ENCODE peak calls at places on chromosomes 6 and 20, in ten cellular contexts. R is heart left ventricle; S is fibroblast of lung; L is dorsolateral prefrontal cortex; U is gastrocnemius medialis; N is coronary artery; E is RWPE2; W is lower lobe of right lung; Y is mammary epithelial cell; I is naive thymus-derived CD4-positive, alpha-beta T cell. G is an unnamed sample.

GRCh38 chr20:56443654-56444540 is 24.5 kb upstream of the RTF2 start:
- DNase-seq in Y (no peak), S (peak), E (peak), W (no peak), I (no peak), L (no peak), N (no peak), U (no peak), R (peak), G (peak)

GRCh38 chr6:46510656-46511055 is 19.4 kb upstream of the RCAN2 start:
- DNase-seq in S (peak), L (no peak), E (no peak), W (no peak), I (no peak), U (no peak), R (no peak), Y (peak), N (no peak), G (no peak)

GRCh38 chr6:111754423-111754822 is 118.8 kb downstream of the FYN start:
- DNase-seq in I (no peak), E (no peak), L (no peak), Y (no peak), S (no peak), U (no peak), R (no peak), W (no peak), N (no peak), G (no peak)

GRCh38 chr20:47708140-47708807 is 77.0 kb downstream of the SULF2 start:
- DNase-seq in Y (no peak), L (no peak), I (no peak), E (no peak), W (no peak), N (no peak), U (no peak), S (no peak), R (no peak), G (no peak)

GRCh38 chr6:22575190-22575589 is 5.8 kb downstream of the HDGFL1 start:
- DNase-seq in S (peak), U (no peak), I (no peak), R (no peak), N (no peak), Y (no peak), W (no peak), L (no peak), E (no peak), G (no peak)

GRCh38 chr6:41122373-41122772 is 31.8 kb downstream of the TREML1 start:
- DNase-seq in R (no peak), L (no peak), N (no peak), E (no peak), S (peak), W (no peak), U (no peak), Y (peak), I (no peak), G (no peak)

GRCh38 chr6:90403489-90404381 is 107.1 kb upstream of the BACH2 start:
- DNase-seq in S (peak), I (no peak), R (peak), N (no peak), W (no peak), E (no peak), Y (peak), L (no peak), U (peak), G (peak)

GRCh38 chr6:73612611-73613010 is 41.2 kb downstream of the SLC17A5 start:
- DNase-seq in E (no peak), L (no peak), W (no peak), U (no peak), Y (no peak), S (no peak), N (no peak), I (no peak), R (no peak), G (no peak)

GRCh38 chr20:21609221-21609620 is 95.4 kb upstream of the NKX2-2 start:
- DNase-seq in R (no peak), S (no peak), N (no peak), I (no peak), W (no peak), U (peak), L (peak), E (no peak), Y (peak), G (no peak)

GRCh38 chr20:5090191-5090590 is 29.6 kb downstream of the PCNA start:
- DNase-seq in W (no peak), I (no peak), U (no peak), L (no peak), R (no peak), E (no peak), Y (no peak), N (no peak), S (no peak), G (no peak)

GRCh38 chr6:3822747-3823445 is 26.3 kb upstream of the FAM50B start:
- DNase-seq in R (no peak), S (peak), W (no peak), L (no peak), Y (peak), U (no peak), E (no peak), N (no peak), I (no peak), G (no peak)

GRCh38 chr6:3829285-3829684 is 19.9 kb upstream of the FAM50B start:
- DNase-seq in L (no peak), I (no peak), U (no peak), S (peak), W (no peak), Y (no peak), N (no peak), E (no peak), R (no peak), G (no peak)

GRCh38 chr6:3823671-3824070 is 25.5 kb upstream of the FAM50B start:
- DNase-seq in S (no peak), E (no peak), Y (no peak), L (no peak), W (no peak), R (no peak), U (no peak), N (no peak), I (no peak), G (no peak)

GRCh38 chr6:3825851-3826581 is 23.2 kb upstream of the FAM50B start:
- DNase-seq in S (peak), Y (peak), U (peak), W (peak), N (peak), R (peak), I (no peak), E (peak), L (peak), G (peak)

DNA sequence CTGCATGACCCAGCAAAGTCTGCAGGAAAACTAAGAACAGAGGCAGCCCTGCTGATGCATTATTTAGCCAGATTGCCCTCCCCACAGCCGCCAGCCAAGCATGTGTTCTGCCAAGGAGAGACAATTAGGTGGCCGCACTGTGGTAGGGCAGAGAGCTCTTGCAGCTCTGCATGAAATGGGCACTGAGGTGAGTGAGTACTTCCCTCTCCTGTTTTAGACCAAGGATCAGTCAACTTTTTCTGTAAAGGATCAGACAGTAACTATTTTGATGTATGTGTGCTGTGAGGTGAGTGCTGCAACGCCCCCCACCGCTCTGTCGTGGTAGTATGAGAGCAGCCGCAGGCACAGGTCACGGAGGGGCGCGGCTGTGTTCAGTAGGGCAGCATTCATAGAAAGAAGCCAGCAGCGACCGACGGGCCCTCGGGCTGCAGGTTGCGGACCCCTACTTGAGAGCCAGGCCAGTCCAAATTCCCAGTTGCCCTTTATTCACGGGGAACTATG is 23.8 kb upstream of the FAM50B start:
- DNase-seq in L (no peak), N (peak), R (peak), I (no peak), U (peak), W (peak), E (no peak), Y (peak), S (peak), G (peak)
- H3K4me3 ChIP-seq in L (no peak), N (peak), R (peak), I (no peak), U (peak), W (peak), E (no peak), Y (no peak), S (peak), G (no peak)

DNA sequence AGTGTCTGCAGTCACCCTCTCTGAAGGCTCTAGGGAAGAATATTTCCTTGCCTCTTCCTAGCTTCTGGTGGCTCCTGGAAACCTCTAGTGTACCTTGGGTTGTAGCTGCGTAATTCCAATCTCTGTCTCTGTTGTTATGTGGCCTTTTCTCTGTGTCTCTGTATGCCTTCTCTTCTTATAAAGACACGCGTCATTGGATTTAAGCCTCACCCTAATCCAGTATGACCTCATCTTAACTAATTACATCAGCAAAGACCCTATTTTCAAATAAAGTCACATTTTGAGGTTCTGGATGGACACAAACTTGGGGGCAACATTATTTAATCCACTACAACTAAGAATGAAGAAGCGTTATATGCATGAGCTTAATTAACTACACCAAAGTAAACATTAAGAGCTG is 111.4 kb upstream of the ZNF184 start:
- DNase-seq in E (no peak), L (no peak), W (no peak), S (no peak), U (no peak), R (no peak), N (no peak), I (no peak), Y (no peak), G (no peak)
- H3K4me3 ChIP-seq in E (no peak), L (no peak), W (no peak), S (no peak), U (no peak), R (no peak), N (no peak), I (no peak), Y (no peak), G (no peak)

GRCh38 chr20:37407117-37407566 is 61.2 kb downstream of the SRC start:
- DNase-seq in E (no peak), W (no peak), S (peak), Y (peak), N (no peak), R (no peak), L (no peak), U (no peak), I (no peak), G (no peak)

GRCh38 chr20:37408930-37409210 is 62.9 kb downstream of the SRC start:
- DNase-seq in U (no peak), R (no peak), S (no peak), I (no peak), L (no peak), N (no peak), E (no peak), Y (no peak), W (no peak), G (no peak)

GRCh38 chr20:37407573-37408002 is 61.6 kb downstream of the SRC start:
- DNase-seq in R (peak), I (no peak), L (peak), U (no peak), N (no peak), E (no peak), S (peak), W (no peak), Y (no peak), G (peak)

GRCh38 chr20:37406010-37406998 is 60.4 kb downstream of the SRC start:
- DNase-seq in S (peak), R (no peak), U (no peak), I (no peak), Y (peak), E (no peak), N (no peak), W (no peak), L (peak), G (peak)

GRCh38 chr20:37408202-37408929 is 62.4 kb downstream of the SRC start:
- DNase-seq in S (no peak), E (peak), R (no peak), N (no peak), U (no peak), W (no peak), L (no peak), Y (no peak), I (no peak), G (no peak)
- H3K4me3 ChIP-seq in S (no peak), E (no peak), R (no peak), N (no peak), U (no peak), W (no peak), L (no peak), Y (no peak), I (no peak), G (no peak)

GRCh38 chr6:147037881-147038280 is 166.3 kb upstream of the STXBP5 start:
- DNase-seq in W (no peak), I (no peak), S (no peak), U (no peak), N (no peak), R (no peak), L (no peak), Y (no peak), E (no peak), G (no peak)
- H3K4me3 ChIP-seq in W (no peak), I (no peak), S (no peak), U (no peak), N (no peak), R (no peak), L (no peak), Y (no peak), E (no peak), G (no peak)

G was measured in heart right ventricle.